ENCODE peak calls at places on chromosomes 6 and 20, in five cellular contexts. One of them, this sample, is unnamed.

GRCh38 chr6:139473239-139473701 is 98.8 kb upstream of the CITED2 start:
- DNase-seq in esophagus squamous epithelium: no peak
- DNase-seq in heart left ventricle: no peak
- DNase-seq in CD8-positive, alpha-beta T cell: no peak
- DNase-seq in BE2C: no peak
- DNase-seq in this sample: peak; percentile 64

GRCh38 chr6:144405173-144405572 is 120.0 kb downstream of the UTRN start:
- DNase-seq in esophagus squamous epithelium: no peak
- DNase-seq in heart left ventricle: no peak
- DNase-seq in CD8-positive, alpha-beta T cell: no peak
- DNase-seq in BE2C: no peak
- DNase-seq in this sample: no peak

GRCh38 chr6:5112065-5112799 is 27.1 kb downstream of the PPP1R3G start:
- DNase-seq in esophagus squamous epithelium: no peak
- DNase-seq in heart left ventricle: no peak
- DNase-seq in CD8-positive, alpha-beta T cell: no peak
- DNase-seq in BE2C: no peak
- DNase-seq in this sample: no peak

GRCh38 chr20:11072982-11073381 is 399.2 kb upstream of the JAG1 start:
- DNase-seq in esophagus squamous epithelium: no peak
- DNase-seq in heart left ventricle: no peak
- DNase-seq in CD8-positive, alpha-beta T cell: no peak
- DNase-seq in BE2C: no peak
- DNase-seq in this sample: no peak

GRCh38 chr6:74578339-74578738 is 627.5 kb downstream of the COL12A1 start:
- DNase-seq in esophagus squamous epithelium: no peak
- DNase-seq in heart left ventricle: no peak
- DNase-seq in CD8-positive, alpha-beta T cell: no peak
- DNase-seq in BE2C: no peak
- DNase-seq in this sample: no peak

GRCh38 chr6:70371454-70372105 is 41.7 kb upstream of the FAM135A start:
- DNase-seq in esophagus squamous epithelium: no peak
- DNase-seq in heart left ventricle: no peak
- DNase-seq in CD8-positive, alpha-beta T cell: no peak
- DNase-seq in BE2C: no peak
- DNase-seq in this sample: no peak

GRCh38 chr6:129269891-129270290 is 387.0 kb downstream of the LAMA2 start:
- DNase-seq in esophagus squamous epithelium: no peak
- DNase-seq in heart left ventricle: no peak
- DNase-seq in CD8-positive, alpha-beta T cell: no peak
- DNase-seq in BE2C: no peak
- DNase-seq in this sample: no peak

GRCh38 chr6:125968493-125968892 is 11.9 kb downstream of the HINT3 start:
- DNase-seq in esophagus squamous epithelium: no peak
- DNase-seq in heart left ventricle: no peak
- DNase-seq in CD8-positive, alpha-beta T cell: no peak
- DNase-seq in BE2C: no peak
- DNase-seq in this sample: no peak

GRCh38 chr6:29723666-29724588 is 693 bp downstream of the HLA-F start:
- DNase-seq in esophagus squamous epithelium: no peak
- DNase-seq in heart left ventricle: peak; percentile 70
- DNase-seq in CD8-positive, alpha-beta T cell: peak; percentile 75
- DNase-seq in BE2C: no peak
- DNase-seq in this sample: no peak

GRCh38 chr6:84618836-84619235 is 145.6 kb downstream of the TBX18 start:
- DNase-seq in esophagus squamous epithelium: no peak
- DNase-seq in heart left ventricle: no peak
- DNase-seq in CD8-positive, alpha-beta T cell: no peak
- DNase-seq in BE2C: peak; percentile 63
- DNase-seq in this sample: no peak

GRCh38 chr6:137602311-137602710 is 108.1 kb upstream of the OLIG3 start:
- DNase-seq in esophagus squamous epithelium: no peak
- DNase-seq in heart left ventricle: no peak
- DNase-seq in CD8-positive, alpha-beta T cell: no peak
- DNase-seq in BE2C: no peak
- DNase-seq in this sample: no peak
- H3K27me3 ChIP-seq in esophagus squamous epithelium: no peaks in the 10 kb centered on the region
- H3K27me3 ChIP-seq in heart left ventricle: peaks cover 28% of the 10 kb centered on the region
- H3K27me3 ChIP-seq in CD8-positive, alpha-beta T cell: no peaks in the 10 kb centered on the region
- H3K27me3 ChIP-seq in BE2C: peaks cover 37% of the 10 kb centered on the region
- H3K27me3 ChIP-seq in this sample: no peaks in the 10 kb centered on the region

GRCh38 chr6:89386917-89387491 is 25.1 kb downstream of the RRAGD start:
- DNase-seq in esophagus squamous epithelium: no peak
- DNase-seq in heart left ventricle: no peak
- DNase-seq in CD8-positive, alpha-beta T cell: no peak
- DNase-seq in BE2C: no peak
- DNase-seq in this sample: no peak
- H3K27me3 ChIP-seq in esophagus squamous epithelium: no peaks in the 10 kb centered on the region
- H3K27me3 ChIP-seq in heart left ventricle: no peaks in the 10 kb centered on the region
- H3K27me3 ChIP-seq in CD8-positive, alpha-beta T cell: no peaks in the 10 kb centered on the region
- H3K27me3 ChIP-seq in BE2C: no peaks in the 10 kb centered on the region
- H3K27me3 ChIP-seq in this sample: no peaks in the 10 kb centered on the region

GRCh38 chr20:63176448-63177133 is 39.3 kb downstream of the YTHDF1 start:
- DNase-seq in esophagus squamous epithelium: no peak
- DNase-seq in heart left ventricle: no peak
- DNase-seq in CD8-positive, alpha-beta T cell: no peak
- DNase-seq in BE2C: no peak
- DNase-seq in this sample: no peak
- H3K27me3 ChIP-seq in esophagus squamous epithelium: peaks cover 45% of the 10 kb centered on the region
- H3K27me3 ChIP-seq in heart left ventricle: peaks cover 93% of the 10 kb centered on the region
- H3K27me3 ChIP-seq in CD8-positive, alpha-beta T cell: peaks cover 25% of the 10 kb centered on the region
- H3K27me3 ChIP-seq in BE2C: peaks cover 69% of the 10 kb centered on the region
- H3K27me3 ChIP-seq in this sample: peaks cover 53% of the 10 kb centered on the region

DNA sequence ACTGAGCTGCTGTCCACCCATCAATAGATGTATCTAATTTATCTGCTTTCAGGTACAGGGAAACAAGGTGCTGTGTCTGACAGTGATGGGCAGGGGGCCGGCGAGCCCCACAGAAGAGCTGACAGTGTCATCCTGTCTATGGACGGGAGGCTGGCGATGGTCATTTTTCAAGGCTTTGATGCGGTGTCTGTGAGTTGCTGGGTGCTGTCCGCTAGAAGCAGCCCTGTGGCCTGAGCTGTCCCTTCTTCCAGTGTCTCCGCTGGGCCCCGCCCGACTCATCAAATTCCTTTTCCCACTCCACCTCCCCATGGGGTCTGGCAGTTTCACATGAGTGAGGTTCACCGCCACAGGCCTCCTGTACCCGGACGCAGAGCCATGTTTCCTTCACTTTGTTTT is 161.4 kb upstream of the PMEPA1 start:
- DNase-seq in esophagus squamous epithelium: no peak
- DNase-seq in heart left ventricle: no peak
- DNase-seq in CD8-positive, alpha-beta T cell: no peak
- DNase-seq in BE2C: no peak
- DNase-seq in this sample: no peak
- H3K27me3 ChIP-seq in esophagus squamous epithelium: no peaks in the 10 kb centered on the region
- H3K27me3 ChIP-seq in heart left ventricle: peaks cover 9% of the 10 kb centered on the region
- H3K27me3 ChIP-seq in CD8-positive, alpha-beta T cell: no peaks in the 10 kb centered on the region
- H3K27me3 ChIP-seq in BE2C: no peaks in the 10 kb centered on the region
- H3K27me3 ChIP-seq in this sample: no peaks in the 10 kb centered on the region

DNA sequence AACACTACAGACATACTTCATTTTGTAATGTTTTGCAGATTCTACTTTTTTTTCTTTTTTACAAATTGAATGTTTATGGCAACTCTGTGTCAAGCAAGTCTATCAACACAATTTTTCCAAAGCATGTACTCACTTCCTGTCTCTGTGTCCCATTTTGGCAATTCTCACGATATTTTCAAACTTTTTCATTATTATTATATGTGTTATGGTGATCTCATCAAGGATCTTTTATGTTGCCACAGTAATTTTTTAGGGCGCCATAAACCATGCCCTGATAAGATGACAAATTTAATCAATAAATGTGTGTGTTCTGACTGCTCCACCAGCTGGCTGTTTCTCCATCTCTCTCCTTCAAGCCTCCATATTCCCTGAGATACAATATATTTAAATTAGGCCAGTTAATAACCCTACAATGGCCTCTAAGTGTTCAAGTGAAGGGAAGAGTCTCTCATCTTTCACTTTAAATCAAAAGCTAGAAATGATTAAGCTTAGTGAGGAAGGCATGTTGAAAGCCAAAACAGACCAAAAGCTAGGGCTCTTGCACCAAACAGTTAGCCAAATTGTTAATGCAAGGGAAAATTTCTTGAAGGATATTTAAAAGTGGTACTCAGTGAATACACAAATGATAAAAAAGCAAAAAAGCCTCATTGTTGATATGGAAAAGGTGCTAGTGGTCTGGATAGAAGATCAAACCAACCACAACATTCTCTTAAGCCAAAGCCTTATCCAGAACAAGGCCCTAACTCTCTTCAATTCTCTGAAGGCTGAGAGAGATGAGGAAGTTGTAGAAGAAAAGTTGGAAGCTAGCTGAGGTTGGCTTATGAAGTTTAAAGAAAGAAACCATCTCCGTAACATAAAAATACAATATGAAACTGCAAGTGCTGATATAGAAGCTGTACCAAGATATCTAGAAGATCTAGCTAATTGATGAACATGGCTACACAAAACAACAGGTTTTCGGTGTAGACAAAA is 194.4 kb upstream of the TAB2 start:
- DNase-seq in esophagus squamous epithelium: no peak
- DNase-seq in heart left ventricle: no peak
- DNase-seq in CD8-positive, alpha-beta T cell: no peak
- DNase-seq in BE2C: no peak
- DNase-seq in this sample: no peak
- H3K27me3 ChIP-seq in esophagus squamous epithelium: no peaks in the 10 kb centered on the region
- H3K27me3 ChIP-seq in heart left ventricle: no peaks in the 10 kb centered on the region
- H3K27me3 ChIP-seq in CD8-positive, alpha-beta T cell: no peaks in the 10 kb centered on the region
- H3K27me3 ChIP-seq in BE2C: no peaks in the 10 kb centered on the region
- H3K27me3 ChIP-seq in this sample: no peaks in the 10 kb centered on the region

DNA sequence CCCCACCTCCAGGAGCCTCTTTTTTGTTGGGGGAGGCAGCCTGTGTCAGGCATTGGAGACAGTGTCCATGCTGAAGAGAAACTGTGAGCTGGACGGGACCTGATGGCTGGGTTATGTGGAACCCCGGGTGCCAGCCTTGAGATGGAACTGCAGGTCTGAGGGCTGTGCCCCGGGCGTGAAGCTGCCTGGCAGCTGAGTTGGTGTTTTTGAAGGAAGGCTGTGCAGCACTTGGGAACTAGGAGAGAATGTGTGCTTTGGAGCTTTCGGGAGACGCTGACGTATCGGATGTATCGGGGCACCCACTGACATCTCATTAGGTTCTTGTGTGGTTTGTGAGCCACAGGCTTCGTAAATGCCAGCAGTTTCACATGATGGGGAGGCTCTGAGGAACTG is 2.2 kb downstream of the DLGAP4 start:
- DNase-seq in esophagus squamous epithelium: no peak
- DNase-seq in heart left ventricle: no peak
- DNase-seq in CD8-positive, alpha-beta T cell: no peak
- DNase-seq in BE2C: no peak
- DNase-seq in this sample: no peak
- H3K27me3 ChIP-seq in esophagus squamous epithelium: peaks cover 29% of the 10 kb centered on the region
- H3K27me3 ChIP-seq in heart left ventricle: peaks cover 90% of the 10 kb centered on the region
- H3K27me3 ChIP-seq in CD8-positive, alpha-beta T cell: peaks cover 25% of the 10 kb centered on the region
- H3K27me3 ChIP-seq in BE2C: peaks cover 33% of the 10 kb centered on the region
- H3K27me3 ChIP-seq in this sample: peaks cover 13% of the 10 kb centered on the region